ENCODE peak calls at places on chromosome 11, in ten cellular contexts. M, X, C, L, G, Q, T, O, P and Z are unnamed samples.
A peak's percentile ranks its signal among the peaks of the same experiment; 100 is the strongest.

GRCh38 chr11:73213196-73214143 is 4.6 kb upstream of the P2RY2 start:
- DNase-seq in P (no peak), Q (no peak), G (no peak), M (no peak), C (no peak), L (no peak), X (no peak), T (no peak), O (no peak), Z (no peak)

GRCh38 chr11:56700242-56700918 is 1.5 kb downstream of the OR9G1 start:
- DNase-seq in P (no peak), Q (no peak), T (peak; percentile 51), M (no peak), C (peak; percentile 9), L (no peak), G (no peak), O (no peak), X (no peak), Z (no peak)

GRCh38 chr11:72127923-72128322 is 7.6 kb upstream of the FOLR3 start:
- DNase-seq in P (no peak), M (no peak), L (no peak), C (no peak), G (no peak), T (no peak), Q (no peak), O (no peak), X (no peak), Z (no peak)

GRCh38 chr11:82270870-82271269 is 462.8 kb downstream of the FAM181B start:
- DNase-seq in X (no peak), T (no peak), L (no peak), C (no peak), Q (no peak), P (no peak), G (no peak), M (no peak), O (no peak), Z (no peak)

GRCh38 chr11:19093976-19094375 is 23.0 kb upstream of the ZDHHC13 start:
- DNase-seq in O (peak; percentile 63), P (peak; percentile 24), G (no peak), C (no peak), M (no peak), X (no peak), L (no peak), Q (no peak), T (no peak), Z (no peak)

GRCh38 chr11:73652856-73653559 is 6.6 kb downstream of the PLEKHB1 start:
- DNase-seq in T (no peak), P (no peak), Q (no peak), C (no peak), G (no peak), M (no peak), X (no peak), O (no peak), L (no peak), Z (no peak)

GRCh38 chr11:95898782-95899181 is 25.1 kb downstream of the MTMR2 start:
- DNase-seq in O (no peak), C (no peak), T (no peak), Q (no peak), P (no peak), G (no peak), L (no peak), X (no peak), M (no peak), Z (no peak)

GRCh38 chr11:27392715-27393114 is 29.7 kb upstream of the CCDC34 start:
- DNase-seq in X (no peak), G (peak; percentile 81), M (no peak), L (peak; percentile 78), O (peak; percentile 77), T (no peak), P (peak; percentile 92), Q (no peak), C (no peak), Z (no peak)

GRCh38 chr11:45688472-45689033 is 23.1 kb upstream of the CHST1 start:
- DNase-seq in T (no peak), P (no peak), M (no peak), X (no peak), C (no peak), Q (no peak), O (no peak), G (no peak), L (no peak), Z (no peak)

GRCh38 chr11:47607380-47607779 is 13.2 kb upstream of the C1QTNF4 start:
- DNase-seq in P (peak; percentile 91), T (no peak), G (peak; percentile 87), O (peak; percentile 93), C (no peak), M (no peak), X (no peak), Q (no peak), L (peak; percentile 82), Z (no peak)

GRCh38 chr11:119169272-119169719 is 771 bp downstream of the NLRX1 start:
- DNase-seq in P (no peak), X (no peak), G (peak; percentile 10), Q (no peak), L (peak; percentile 6), C (peak; percentile 51), O (peak; percentile 45), T (peak; percentile 40), M (peak; percentile 71), Z (peak; percentile 60)

GRCh38 chr11:67545280-67545679 is 22.0 kb upstream of the CABP2 start:
- DNase-seq in O (no peak), Q (peak; percentile 78), P (no peak), L (no peak), X (no peak), T (peak; percentile 28), C (peak; percentile 89), M (no peak), G (no peak), Z (no peak)

GRCh38 chr11:44542372-44542771 is 23.1 kb upstream of the CD82 start:
- DNase-seq in T (no peak), C (no peak), P (no peak), M (no peak), L (no peak), O (no peak), G (no peak), X (no peak), Q (no peak), Z (no peak)